ENCODE peak calls at places on chromosomes 7 and 10, in four cellular contexts. T, X, D and B are unnamed samples.

GRCh38 chr7:157785021-157785441 is 448.2 kb downstream of the DNAJB6 start:
- DNase-seq in X (no peak), D (no peak), T (no peak), B (no peak)

GRCh38 chr7:42981595-42981994 is 49.4 kb downstream of the MRPL32 start:
- DNase-seq in X (no peak), D (no peak), T (no peak), B (no peak)

GRCh38 chr7:86991093-86991769 is 68.2 kb downstream of the ELAPOR2 start:
- DNase-seq in T (no peak), X (no peak), D (no peak), B (no peak)

GRCh38 chr7:142940968-142941535 is 1.8 kb downstream of the LLCFC1 start:
- DNase-seq in X (no peak), T (no peak), D (no peak), B (no peak)

GRCh38 chr10:6647811-6648526 is 67.9 kb upstream of the PRKCQ start:
- DNase-seq in D (peak; percentile 60), X (peak; percentile 82), T (peak; percentile 10), B (peak; percentile 68)

GRCh38 chr10:13717936-13718772 is 131.4 kb downstream of the PRPF18 start:
- DNase-seq in T (peak; percentile 94), D (peak; percentile 42), X (no peak), B (no peak)

GRCh38 chr7:97145068-97145467 is 27.6 kb downstream of the SDHAF3 start:
- DNase-seq in T (peak; percentile 43), X (no peak), D (peak; percentile 39), B (peak; percentile 24)

GRCh38 chr7:46775020-46775419 is 806.9 kb downstream of the TNS3 start:
- DNase-seq in T (peak; percentile 29), X (no peak), D (no peak), B (no peak)

DNA sequence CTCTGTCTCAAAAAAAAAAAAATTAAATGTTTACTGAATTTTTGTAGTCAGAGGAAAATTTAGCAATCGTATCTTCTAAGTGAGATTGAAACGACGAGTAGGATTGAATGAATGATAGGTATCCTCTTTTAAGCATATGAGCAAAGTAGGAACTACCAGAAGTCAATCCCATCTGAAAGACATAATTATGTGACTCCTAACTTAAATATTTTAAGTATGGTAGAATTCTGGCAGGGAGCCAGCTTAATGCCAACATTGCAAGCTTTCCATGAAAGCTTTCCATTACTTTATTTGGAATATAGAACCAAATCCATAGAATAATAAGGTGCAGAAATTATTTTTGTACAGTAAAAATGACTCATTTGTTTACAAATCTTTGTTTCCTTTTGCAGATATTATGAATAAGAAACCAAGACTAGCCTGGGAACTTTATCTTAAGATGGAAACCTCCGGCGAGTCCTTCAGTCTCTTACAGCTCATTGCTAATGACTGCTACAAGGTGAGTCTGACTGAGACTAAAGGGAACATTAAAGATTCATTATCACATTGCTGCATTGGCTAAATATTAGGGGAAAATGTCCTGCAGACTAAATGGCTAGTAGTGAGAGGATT is 50.2 kb upstream of the UBN2 start:
- DNase-seq in X (no peak), T (peak; percentile 6), D (no peak), B (no peak)
- TF ChIP-seq EZH2phosphoT487 in X (no peak), T (no peak), D (no peak), B (no peak)

DNA sequence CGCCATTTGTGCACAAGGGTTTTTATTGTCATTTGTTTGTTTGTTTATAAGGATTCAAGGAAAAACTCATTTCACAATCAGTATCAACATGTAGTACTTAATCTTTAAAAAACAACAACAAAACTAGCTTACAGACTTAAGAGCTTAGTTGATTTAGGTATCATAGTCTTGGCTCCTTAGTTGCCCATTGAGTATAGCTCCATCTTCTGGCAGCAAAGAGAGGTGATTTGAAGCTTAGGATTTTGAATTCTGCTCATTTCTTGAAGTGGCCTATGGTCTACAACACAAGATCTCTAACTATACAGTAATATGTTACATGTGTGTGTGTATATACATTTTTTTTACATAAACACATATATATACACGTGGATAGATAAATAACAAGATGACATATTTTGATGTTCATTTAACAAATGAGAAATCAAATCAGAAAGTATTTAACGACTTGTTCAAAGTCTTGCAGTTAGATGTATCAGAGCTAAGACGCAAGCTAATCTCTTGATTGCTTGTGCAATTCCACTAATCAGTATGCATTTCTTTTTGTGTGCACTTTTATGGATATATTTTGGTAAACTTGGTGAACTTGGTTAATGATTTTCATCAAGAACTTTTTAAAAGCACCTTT is 307.3 kb downstream of the CAMK1D start:
- DNase-seq in T (peak; percentile 69), X (peak; percentile 53), D (peak; percentile 63), B (peak; percentile 72)
- TF ChIP-seq EZH2phosphoT487 in T (no peak), X (no peak), D (no peak), B (no peak)

DNA sequence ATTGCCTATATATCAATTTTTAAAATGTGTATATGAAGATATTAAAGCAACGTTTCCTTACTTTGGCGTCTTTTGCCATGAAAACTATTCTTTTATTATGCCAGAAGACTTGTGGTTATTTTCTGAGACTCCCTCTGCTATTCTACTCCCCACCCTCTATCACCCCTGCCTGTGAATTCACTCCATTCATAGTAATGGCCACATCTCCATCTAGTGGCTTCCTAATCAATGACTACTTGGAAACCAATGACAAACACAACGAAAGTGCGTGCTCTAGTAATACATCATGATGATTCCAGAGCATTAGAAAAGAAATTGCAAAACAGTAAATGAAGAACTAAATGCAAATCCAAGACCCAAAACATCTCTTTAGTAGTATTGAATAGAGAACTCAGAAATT is 186.7 kb upstream of the HGF start:
- DNase-seq in D (peak; percentile 69), T (peak; percentile 50), X (peak; percentile 75), B (peak; percentile 63)
- TF ChIP-seq EZH2phosphoT487 in D (no peak), T (no peak), X (no peak), B (no peak)

GRCh38 chr10:70459771-70460490 is 18.4 kb upstream of the NODAL start:
- DNase-seq in X (peak; percentile 76), D (no peak), T (no peak), B (no peak)

GRCh38 chr10:70457759-70458305 is 16.4 kb upstream of the NODAL start:
- DNase-seq in T (no peak), D (no peak), X (no peak), B (no peak)

GRCh38 chr10:70456164-70456563 is 14.7 kb upstream of the NODAL start:
- DNase-seq in T (no peak), X (no peak), D (no peak), B (no peak)

GRCh38 chr10:70459061-70459770 is 17.7 kb upstream of the NODAL start:
- DNase-seq in X (peak; percentile 42), D (no peak), T (no peak), B (no peak)

GRCh38 chr10:70458329-70459060 is 17.0 kb upstream of the NODAL start:
- DNase-seq in T (peak; percentile 96), D (no peak), X (peak; percentile 72), B (no peak)
- TF ChIP-seq EZH2phosphoT487 in T (no peak), D (no peak), X (peak; percentile 69), B (no peak)

DNA sequence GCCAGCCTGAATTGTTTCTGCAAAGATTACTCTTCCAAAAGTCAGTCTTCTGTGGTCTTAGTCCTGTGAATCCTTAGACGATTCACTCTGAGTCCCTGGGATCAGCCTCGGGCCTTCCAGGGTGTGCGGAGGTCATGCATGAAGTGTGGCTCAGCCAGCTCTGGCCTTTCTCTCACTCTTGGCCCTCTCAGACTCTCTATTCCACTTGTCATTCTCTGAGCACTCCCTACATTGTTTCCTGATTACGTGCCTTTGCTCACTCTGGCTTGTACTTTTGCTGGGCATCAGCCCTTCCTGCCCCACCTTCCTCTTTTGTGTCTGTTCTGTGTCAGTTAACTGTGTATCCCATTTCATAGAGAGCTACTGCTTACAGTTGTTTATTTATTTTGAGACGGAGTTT is 36.0 kb downstream of the CCNY start:
- DNase-seq in D (no peak), X (no peak), T (peak; percentile 89), B (no peak)
- TF ChIP-seq EZH2phosphoT487 in D (no peak), X (no peak), T (no peak), B (no peak)

GRCh38 chr10:77834943-77835668 is 91.4 kb downstream of the DLG5 start:
- DNase-seq in D (no peak), T (no peak), X (no peak), B (no peak)

GRCh38 chr10:77835669-77836086 is 90.9 kb downstream of the DLG5 start:
- DNase-seq in D (no peak), X (no peak), T (no peak), B (no peak)

GRCh38 chr10:77837925-77838595 is 88.5 kb downstream of the DLG5 start:
- DNase-seq in X (no peak), D (no peak), T (no peak), B (no peak)

GRCh38 chr10:77836299-77836820 is 90.2 kb downstream of the DLG5 start:
- DNase-seq in T (peak; percentile 54), X (no peak), D (peak; percentile 85), B (peak; percentile 75)

DNA sequence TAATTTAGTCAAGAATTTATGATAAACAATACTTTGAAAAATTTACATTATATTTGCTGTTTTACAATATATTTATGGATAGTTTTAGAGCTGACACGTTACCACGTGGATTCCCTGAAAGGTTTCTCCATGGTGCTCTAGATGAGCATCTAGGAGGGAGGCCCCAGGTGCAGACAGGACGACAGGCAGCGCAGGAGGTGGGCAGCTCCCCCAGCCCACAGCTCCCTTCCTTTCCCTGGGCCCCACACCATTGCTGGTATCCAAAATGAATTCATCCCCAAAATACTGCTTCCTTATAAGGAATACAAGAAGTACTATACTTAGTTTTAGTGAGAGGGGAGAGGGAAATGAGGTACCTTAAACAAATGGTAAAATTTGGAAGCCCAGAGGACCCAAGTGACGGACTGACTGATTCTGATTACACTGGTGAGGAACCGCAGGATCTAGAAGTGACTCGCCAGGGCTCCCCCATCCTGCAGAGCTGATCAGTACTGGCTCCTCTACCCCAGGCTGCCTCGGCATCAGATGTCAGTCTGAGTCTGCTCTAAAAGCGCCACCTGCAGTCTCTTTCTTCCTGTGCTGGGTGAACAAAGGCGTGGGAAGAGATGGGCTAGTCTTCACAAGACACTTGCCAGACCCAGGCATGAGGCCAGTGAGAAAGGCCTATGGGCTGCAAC is 89.2 kb downstream of the DLG5 start:
- DNase-seq in T (peak; percentile 29), D (peak; percentile 71), X (peak; percentile 92), B (peak; percentile 71)
- TF ChIP-seq EZH2phosphoT487 in T (no peak), D (no peak), X (no peak), B (no peak)

DNA sequence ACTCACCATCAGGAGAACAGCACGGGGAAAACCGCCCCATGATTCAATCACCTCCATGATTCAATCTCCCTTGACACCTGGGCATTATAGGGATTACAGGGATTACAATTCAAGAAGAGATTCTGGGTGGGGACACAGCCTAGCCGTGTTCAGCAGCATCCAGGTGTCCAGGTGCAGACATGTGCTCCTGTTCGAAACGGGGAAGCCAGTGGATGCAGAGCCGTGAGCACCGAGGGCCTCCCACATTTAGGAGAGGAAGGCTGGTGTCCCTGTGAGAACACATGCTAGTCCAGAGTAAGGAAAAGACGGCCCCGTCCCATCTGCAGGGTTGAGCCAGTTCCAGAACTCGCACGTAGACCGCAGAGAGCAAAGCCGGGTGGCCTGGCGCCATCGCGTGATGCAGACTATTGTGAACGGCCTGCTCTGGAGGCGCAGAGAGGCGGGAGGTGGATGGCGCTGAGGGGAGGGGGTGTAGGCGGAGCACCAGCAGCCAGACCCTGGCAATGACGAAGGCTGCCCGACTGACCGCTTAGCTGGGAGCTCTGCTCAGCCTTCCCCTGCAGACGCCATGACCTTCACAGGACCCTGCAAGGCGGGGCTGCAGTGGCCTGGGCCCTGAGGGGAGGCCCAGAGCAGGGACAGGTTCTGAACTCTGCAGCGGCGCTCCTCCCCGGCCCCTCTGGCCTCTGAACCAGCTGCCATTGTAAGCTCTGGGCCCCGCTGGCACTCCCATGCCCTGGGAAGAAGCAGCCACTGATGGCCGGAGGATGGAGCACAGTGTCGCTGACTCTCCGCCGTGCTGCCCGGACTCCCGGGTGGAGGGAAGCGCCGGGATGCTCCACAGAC is 141.6 kb upstream of the TCERG1L start:
- DNase-seq in D (no peak), X (peak; percentile 79), T (no peak), B (no peak)
- TF ChIP-seq EZH2phosphoT487 in D (no peak), X (no peak), T (no peak), B (no peak)